ENCODE peak calls at places on chromosomes 11 and 22, in four cellular contexts. P is effector memory CD4-positive, alpha-beta T cell; A is WERI-Rb-1; J is RWPE1. B is an unnamed sample.

GRCh38 chr11:65500262-65501004 is 1.6 kb downstream of the MALAT1 start:
- DNase-seq in J (no peak), A (no peak), P (no peak), B (peak; percentile 35)

GRCh38 chr11:7348432-7349298 is 97.0 kb downstream of the SYT9 start:
- DNase-seq in J (no peak), A (peak; percentile 7), P (no peak), B (no peak)

GRCh38 chr11:74205181-74205580 is 34.1 kb downstream of the PPME1 start:
- DNase-seq in J (no peak), P (no peak), A (no peak), B (no peak)

GRCh38 chr11:3121416-3121815 is 43.7 kb downstream of the OSBPL5 start:
- DNase-seq in J (no peak), P (no peak), A (no peak), B (no peak)

GRCh38 chr11:28760676-28761390 is 652.6 kb downstream of the METTL15 start:
- DNase-seq in P (no peak), A (no peak), J (no peak), B (no peak)

GRCh38 chr22:35904332-35904692 is 124.3 kb downstream of the RBFOX2 start:
- DNase-seq in P (no peak), A (no peak), J (no peak), B (no peak)

GRCh38 chr22:50610041-50610451 is 9.5 kb downstream of the MAPK8IP2 start:
- DNase-seq in P (no peak), J (no peak), A (no peak), B (no peak)

GRCh38 chr11:133361689-133361994 is 170.7 kb downstream of the OPCML start:
- DNase-seq in P (no peak), A (no peak), J (no peak), B (no peak)

GRCh38 chr11:112665291-112665690 is 295.9 kb upstream of the NCAM1 start:
- DNase-seq in P (no peak), A (no peak), J (no peak), B (no peak)

GRCh38 chr11:12192796-12193514 is 82.6 kb downstream of the MICAL2 start:
- DNase-seq in J (no peak), P (no peak), A (no peak), B (no peak)

GRCh38 chr11:101083334-101083733 is 46.3 kb downstream of the PGR start:
- DNase-seq in P (no peak), A (peak; percentile 11), J (no peak), B (no peak)

GRCh38 chr22:19478466-19479357 is at the start of gene UFD1:
- DNase-seq in A (peak; percentile 86), J (peak; percentile 64), P (peak; percentile 64), B (peak; percentile 78)

GRCh38 chr22:23126165-23127054 is 15.4 kb downstream of the RSPH14 start:
- DNase-seq in A (no peak), J (no peak), P (no peak), B (no peak)

GRCh38 chr11:125777309-125777708 is 1.3 kb downstream of the PATE2 start:
- DNase-seq in A (no peak), J (peak; percentile 6), P (no peak), B (no peak)

GRCh38 chr11:80327971-80328614 is 887.3 kb upstream of the TENM4 start:
- DNase-seq in A (no peak), J (no peak), P (no peak), B (no peak)

GRCh38 chr11:123696183-123696582 is 41.8 kb upstream of the SCN3B start:
- DNase-seq in J (no peak), P (no peak), A (no peak), B (no peak)

GRCh38 chr11:112087212-112087611 is 539 bp downstream of the SDHD start:
- DNase-seq in P (no peak), A (no peak), J (no peak), B (no peak)

GRCh38 chr11:133747409-133747808 is 97.9 kb downstream of the SPATA19 start:
- DNase-seq in A (no peak), P (no peak), J (no peak), B (no peak)

GRCh38 chr11:66847461-66848232 is 4.4 kb downstream of the RCE1 start:
- DNase-seq in J (no peak), A (no peak), P (no peak), B (no peak)

GRCh38 chr22:49372530-49373288 is 455.0 kb downstream of the BRD1 start:
- DNase-seq in P (no peak), J (no peak), A (peak; percentile 77), B (no peak)

GRCh38 chr11:23205156-23205871 is 345.0 kb upstream of the CCDC179 start:
- DNase-seq in A (no peak), J (no peak), P (no peak), B (no peak)

GRCh38 chr11:88535916-88536547 is 198.5 kb upstream of the CTSC start:
- DNase-seq in P (no peak), J (peak; percentile 85), A (no peak), B (no peak)

GRCh38 chr11:133943950-133944698 is 12.6 kb downstream of the IGSF9B start:
- DNase-seq in A (no peak), J (no peak), P (no peak), B (no peak)

GRCh38 chr11:11553595-11553994 is 68.2 kb downstream of the GALNT18 start:
- DNase-seq in A (no peak), P (no peak), J (no peak), B (no peak)

DNA sequence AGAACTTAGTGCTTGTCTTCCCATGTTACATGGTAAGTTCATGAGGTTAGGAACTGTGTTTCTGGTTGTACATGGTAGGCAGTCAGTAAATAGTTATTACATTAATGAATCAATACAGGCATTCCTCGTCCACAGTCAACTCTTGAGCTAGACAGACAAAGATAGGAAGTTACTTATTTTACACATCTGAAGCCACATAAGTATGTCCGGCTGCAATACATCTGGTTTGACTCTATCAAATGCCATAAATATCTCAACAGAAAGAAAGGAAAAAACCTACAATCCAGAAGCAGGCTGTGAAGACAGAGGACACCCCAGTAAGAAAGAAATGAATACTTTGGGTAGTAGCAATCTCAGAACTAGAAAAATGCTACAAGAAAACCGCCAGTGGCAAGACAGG is 86.4 kb downstream of the MAML2 start:
- DNase-seq in A (no peak), J (no peak), P (no peak), B (no peak)
- H3K27ac ChIP-seq in A (no peak overlapping the region), J (no peak overlapping the region), P (peak overlapping the region; percentile 80), B (peak overlapping the region; percentile 23)

GRCh38 chr22:38284042-38284402 is 11.2 kb upstream of the TMEM184B start:
- DNase-seq in A (no peak), P (no peak), J (no peak), B (no peak)
- H3K27ac ChIP-seq in A (peak overlapping the region; percentile 73), P (no peak overlapping the region), J (peak overlapping the region; percentile 84), B (no peak overlapping the region)

GRCh38 chr11:76654310-76654851 is 16.2 kb downstream of the LRRC32 start:
- DNase-seq in J (no peak), A (no peak), P (no peak), B (no peak)

GRCh38 chr11:76655466-76656086 is 15.0 kb downstream of the LRRC32 start:
- DNase-seq in J (no peak), A (no peak), P (no peak), B (no peak)

GRCh38 chr11:76652989-76653673 is 17.4 kb downstream of the LRRC32 start:
- DNase-seq in A (no peak), J (no peak), P (no peak), B (no peak)

GRCh38 chr11:76654980-76655379 is 15.6 kb downstream of the LRRC32 start:
- DNase-seq in P (no peak), A (no peak), J (no peak), B (no peak)

DNA sequence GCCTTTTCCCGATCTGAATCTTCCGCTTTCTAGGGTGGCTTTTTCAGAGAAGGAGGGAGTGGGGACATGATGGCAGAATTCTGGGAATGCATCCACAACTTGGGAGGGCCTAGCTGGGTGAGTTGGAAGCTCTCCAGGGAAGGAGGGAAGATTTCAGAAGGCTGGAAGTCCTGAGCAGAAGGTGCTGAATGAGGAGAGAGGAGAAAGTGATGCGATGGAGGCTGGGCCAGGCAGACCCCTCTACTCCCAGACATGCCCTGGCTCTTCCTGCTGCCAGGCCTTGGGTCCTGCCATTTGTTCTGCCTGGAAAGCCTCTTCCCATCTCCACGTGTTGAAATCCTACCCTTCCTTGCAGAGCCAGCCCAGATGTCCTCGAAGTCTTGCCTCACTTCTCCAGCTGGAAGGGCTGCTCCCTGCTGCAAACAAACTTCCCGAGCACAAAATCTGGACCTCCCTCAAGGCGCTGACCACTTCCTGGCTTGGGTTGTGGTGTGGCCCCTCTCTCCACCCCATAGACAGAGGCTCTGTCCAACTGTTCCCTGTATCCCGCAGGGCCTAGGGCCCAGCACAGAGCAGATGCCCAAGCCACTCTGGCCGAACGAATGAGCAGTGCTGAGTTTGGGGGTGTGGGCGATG is 16.8 kb downstream of the LRRC32 start:
- DNase-seq in P (no peak), J (no peak), A (no peak), B (no peak)
- H3K27ac ChIP-seq in P (no peak overlapping the region), J (no peak overlapping the region), A (no peak overlapping the region), B (peak overlapping the region; percentile 11)

GRCh38 chr11:810040-810567 is 337 bp downstream of the RPLP2 start:
- DNase-seq in P (no peak), J (no peak), A (no peak), B (no peak)

GRCh38 chr11:813440-814096 is 3.8 kb downstream of the RPLP2 start:
- DNase-seq in J (no peak), A (no peak), P (no peak), B (no peak)

GRCh38 chr11:813037-813436 is 3.3 kb downstream of the RPLP2 start:
- DNase-seq in J (no peak), P (no peak), A (no peak), B (no peak)

GRCh38 chr11:811446-812245 is 1.9 kb downstream of the RPLP2 start:
- DNase-seq in J (no peak), A (no peak), P (no peak), B (no peak)

GRCh38 chr11:812390-812789 is 2.6 kb downstream of the RPLP2 start:
- DNase-seq in J (no peak), P (no peak), A (no peak), B (no peak)
- H3K27ac ChIP-seq in J (peak overlapping the region; percentile 97), P (no peak overlapping the region), A (no peak overlapping the region), B (no peak overlapping the region)

GRCh38 chr22:31346255-31346732 is at the start of gene PATZ1:
- DNase-seq in A (peak; percentile 86), P (peak; percentile 66), J (peak; percentile 80), B (peak; percentile 71)
- H3K27ac ChIP-seq in A (peak within 1 kb of the TSS; percentile 99), P (peak within 1 kb of the TSS; percentile 66), J (peak within 1 kb of the TSS; percentile 97), B (peak within 1 kb of the TSS; percentile 91)

B was measured in caudate nucleus.